ENCODE peak calls at places on chromosomes 11 and 22, in five cellular contexts. One of them, this sample, is unnamed.

GRCh38 chr22:35456757-35457156 is 56.8 kb downstream of the MCM5 start:
- DNase-seq in adrenal gland: no peak
- DNase-seq in right cardiac atrium: no peak
- DNase-seq in naive thymus-derived CD4-positive, alpha-beta T cell: no peak
- DNase-seq in body of pancreas: no peak
- DNase-seq in this sample: no peak

GRCh38 chr11:62883677-62884076 is 3.0 kb downstream of the SLC3A2 start:
- DNase-seq in right cardiac atrium: no peak
- DNase-seq in adrenal gland: no peak
- DNase-seq in body of pancreas: no peak
- DNase-seq in naive thymus-derived CD4-positive, alpha-beta T cell: no peak
- DNase-seq in this sample: no peak

GRCh38 chr11:11218287-11218986 is 134.6 kb downstream of the CSNK2A3 start:
- DNase-seq in body of pancreas: peak; percentile 32
- DNase-seq in right cardiac atrium: peak; percentile 55
- DNase-seq in naive thymus-derived CD4-positive, alpha-beta T cell: no peak
- DNase-seq in adrenal gland: no peak
- DNase-seq in this sample: peak; percentile 24

GRCh38 chr11:95042239-95042638 is 7.0 kb upstream of the KDM4F start:
- DNase-seq in adrenal gland: no peak
- DNase-seq in body of pancreas: no peak
- DNase-seq in right cardiac atrium: no peak
- DNase-seq in naive thymus-derived CD4-positive, alpha-beta T cell: no peak
- DNase-seq in this sample: no peak

GRCh38 chr11:19441752-19442553 is 201.2 kb upstream of the E2F8 start:
- DNase-seq in adrenal gland: peak; percentile 53
- DNase-seq in body of pancreas: peak; percentile 39
- DNase-seq in right cardiac atrium: peak; percentile 81
- DNase-seq in naive thymus-derived CD4-positive, alpha-beta T cell: no peak
- DNase-seq in this sample: no peak

GRCh38 chr11:118287006-118287405 is 17.5 kb upstream of the CD3E start:
- DNase-seq in body of pancreas: no peak
- DNase-seq in right cardiac atrium: no peak
- DNase-seq in naive thymus-derived CD4-positive, alpha-beta T cell: no peak
- DNase-seq in adrenal gland: no peak
- DNase-seq in this sample: no peak

GRCh38 chr11:2526808-2527381 is 82.1 kb downstream of the KCNQ1 start:
- DNase-seq in naive thymus-derived CD4-positive, alpha-beta T cell: peak; percentile 27
- DNase-seq in adrenal gland: peak; percentile 71
- DNase-seq in body of pancreas: peak; percentile 16
- DNase-seq in right cardiac atrium: peak; percentile 51
- DNase-seq in this sample: peak; percentile 32

GRCh38 chr11:74877132-74877531 is 71.8 kb downstream of the XRRA1 start:
- DNase-seq in adrenal gland: no peak
- DNase-seq in right cardiac atrium: no peak
- DNase-seq in body of pancreas: no peak
- DNase-seq in naive thymus-derived CD4-positive, alpha-beta T cell: no peak
- DNase-seq in this sample: no peak

GRCh38 chr11:95575517-95575916 is 214.1 kb downstream of the FAM76B start:
- DNase-seq in naive thymus-derived CD4-positive, alpha-beta T cell: no peak
- DNase-seq in body of pancreas: no peak
- DNase-seq in adrenal gland: no peak
- DNase-seq in right cardiac atrium: no peak
- DNase-seq in this sample: no peak

GRCh38 chr11:100562102-100562501 is 125.0 kb upstream of the ARHGAP42 start:
- DNase-seq in naive thymus-derived CD4-positive, alpha-beta T cell: no peak
- DNase-seq in right cardiac atrium: no peak
- DNase-seq in adrenal gland: no peak
- DNase-seq in body of pancreas: no peak
- DNase-seq in this sample: no peak

DNA sequence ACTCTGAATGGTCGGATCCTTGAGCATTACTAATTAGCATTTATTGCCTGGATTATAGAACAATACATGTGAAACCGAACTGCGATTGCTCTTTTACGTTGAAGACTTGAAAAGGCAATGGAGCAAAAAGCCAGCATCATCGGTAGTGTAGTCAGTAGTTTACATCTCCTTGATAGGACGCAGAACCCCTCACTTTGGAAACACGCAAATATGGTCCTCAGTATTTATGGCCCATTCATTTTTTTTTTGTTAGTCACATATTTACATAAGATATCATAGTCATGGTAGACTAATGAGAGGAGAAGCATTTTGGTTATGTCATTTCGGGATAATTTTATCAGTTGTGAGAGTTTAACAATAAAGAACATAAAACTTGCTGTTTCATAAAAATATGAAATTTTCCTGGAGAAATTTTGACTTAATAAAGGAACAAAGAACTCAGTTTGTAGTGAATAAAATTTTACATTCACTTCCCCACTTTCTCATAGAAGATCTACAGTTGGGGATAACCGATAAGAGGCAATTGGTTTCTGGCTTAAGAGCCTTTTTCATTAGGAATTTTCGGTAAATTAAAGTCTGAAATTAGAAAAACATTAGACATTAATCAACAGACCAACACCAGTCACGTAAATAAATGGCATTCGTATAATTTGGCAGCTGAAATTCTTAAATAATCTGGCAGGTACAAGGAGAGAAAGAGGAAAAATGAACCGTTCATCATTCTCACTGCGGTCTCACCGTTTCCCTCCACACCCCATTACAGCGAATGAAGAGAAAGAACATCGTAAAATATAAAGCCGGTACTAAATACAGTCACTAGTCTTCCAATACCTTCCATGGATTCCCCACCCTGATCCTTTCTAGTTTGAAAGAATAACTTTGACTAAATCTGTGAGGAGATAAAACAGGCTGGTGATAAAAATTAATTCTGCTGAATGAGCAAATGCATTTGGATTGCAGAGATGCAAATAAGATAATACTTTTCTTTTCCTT is 19.8 kb downstream of the BLID start:
- DNase-seq in body of pancreas: no peak
- DNase-seq in adrenal gland: no peak
- DNase-seq in right cardiac atrium: no peak
- DNase-seq in naive thymus-derived CD4-positive, alpha-beta T cell: no peak
- DNase-seq in this sample: no peak
- H3K27ac ChIP-seq in body of pancreas: peak overlapping the region; percentile 23
- H3K27ac ChIP-seq in adrenal gland: no peak overlapping the region
- H3K27ac ChIP-seq in right cardiac atrium: peak overlapping the region; percentile 17
- H3K27ac ChIP-seq in naive thymus-derived CD4-positive, alpha-beta T cell: no peak overlapping the region
- H3K27ac ChIP-seq in this sample: peak overlapping the region; percentile 78

GRCh38 chr22:17816649-17817048 is 42.4 kb upstream of the BID start:
- DNase-seq in adrenal gland: no peak
- DNase-seq in naive thymus-derived CD4-positive, alpha-beta T cell: no peak
- DNase-seq in body of pancreas: no peak
- DNase-seq in right cardiac atrium: no peak
- DNase-seq in this sample: no peak
- H3K4me1 ChIP-seq in adrenal gland: no peaks in the 10 kb centered on the region
- H3K4me1 ChIP-seq in naive thymus-derived CD4-positive, alpha-beta T cell: no peaks in the 10 kb centered on the region
- H3K4me1 ChIP-seq in body of pancreas: no peaks in the 10 kb centered on the region
- H3K4me1 ChIP-seq in right cardiac atrium: no peaks in the 10 kb centered on the region
- H3K4me1 ChIP-seq in this sample: no peaks in the 10 kb centered on the region

GRCh38 chr22:31530816-31531180 is 34.5 kb downstream of the SFI1 start:
- DNase-seq in naive thymus-derived CD4-positive, alpha-beta T cell: no peak
- DNase-seq in adrenal gland: no peak
- DNase-seq in body of pancreas: no peak
- DNase-seq in right cardiac atrium: no peak
- DNase-seq in this sample: no peak
- H3K27ac ChIP-seq in naive thymus-derived CD4-positive, alpha-beta T cell: no peak overlapping the region
- H3K27ac ChIP-seq in adrenal gland: peak overlapping the region; percentile 42
- H3K27ac ChIP-seq in body of pancreas: peak overlapping the region; percentile 61
- H3K27ac ChIP-seq in right cardiac atrium: no peak overlapping the region
- H3K27ac ChIP-seq in this sample: no peak overlapping the region

DNA sequence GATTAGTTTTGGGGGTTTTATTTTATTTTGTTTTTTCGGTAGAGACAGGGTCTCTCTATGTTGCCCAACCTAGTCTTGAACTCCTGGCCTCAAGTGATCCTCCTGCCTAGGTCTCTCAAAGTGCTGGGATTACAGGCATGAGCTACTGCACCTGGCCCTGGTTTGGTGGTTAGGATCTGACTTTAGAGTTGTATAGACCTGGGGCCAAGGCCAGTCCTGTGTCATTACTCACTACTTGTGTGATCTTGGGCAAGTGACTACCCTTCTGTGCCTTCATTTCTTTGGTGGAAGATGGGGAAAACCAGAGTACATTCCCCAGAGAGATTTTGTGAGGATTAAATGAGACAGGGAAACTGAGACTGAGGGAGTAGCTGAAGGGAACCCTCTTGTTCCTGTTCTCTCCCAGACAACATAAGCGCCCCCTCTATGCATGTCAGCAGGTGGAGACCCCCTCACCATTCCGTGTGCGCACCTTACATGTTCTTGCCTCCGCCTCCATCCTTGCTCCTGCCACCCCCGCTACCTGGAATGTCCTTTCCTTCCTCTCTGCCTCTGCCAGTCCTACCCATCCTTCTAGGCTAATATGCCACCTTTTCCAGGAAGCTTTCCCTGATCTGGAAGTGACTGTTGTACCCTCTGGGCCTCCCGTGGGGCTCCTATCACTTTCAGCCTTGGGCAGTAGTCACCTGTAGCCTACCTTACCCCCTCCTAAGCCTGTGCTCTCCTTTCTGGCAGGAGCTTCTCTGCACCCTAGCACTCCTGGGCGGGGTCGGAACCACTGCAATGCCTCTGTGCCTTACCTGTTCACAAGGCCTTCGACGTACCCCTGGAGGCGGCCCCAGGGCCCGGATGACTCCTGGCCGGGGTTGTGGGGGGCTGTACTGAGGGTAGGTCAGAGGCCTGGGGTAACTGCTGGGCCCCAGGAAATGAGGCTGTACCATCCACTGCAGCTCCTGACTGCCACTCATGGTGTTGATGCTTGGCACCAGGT is 3.9 kb downstream of the FOSL1 start:
- DNase-seq in naive thymus-derived CD4-positive, alpha-beta T cell: no peak
- DNase-seq in body of pancreas: no peak
- DNase-seq in right cardiac atrium: no peak
- DNase-seq in adrenal gland: no peak
- DNase-seq in this sample: no peak
- H3K4me1 ChIP-seq in naive thymus-derived CD4-positive, alpha-beta T cell: peaks cover 48% of the 10 kb centered on the region
- H3K4me1 ChIP-seq in body of pancreas: peaks cover 24% of the 10 kb centered on the region
- H3K4me1 ChIP-seq in right cardiac atrium: peaks cover 3% of the 10 kb centered on the region
- H3K4me1 ChIP-seq in adrenal gland: peaks cover 36% of the 10 kb centered on the region
- H3K4me1 ChIP-seq in this sample: peaks cover 30% of the 10 kb centered on the region

DNA sequence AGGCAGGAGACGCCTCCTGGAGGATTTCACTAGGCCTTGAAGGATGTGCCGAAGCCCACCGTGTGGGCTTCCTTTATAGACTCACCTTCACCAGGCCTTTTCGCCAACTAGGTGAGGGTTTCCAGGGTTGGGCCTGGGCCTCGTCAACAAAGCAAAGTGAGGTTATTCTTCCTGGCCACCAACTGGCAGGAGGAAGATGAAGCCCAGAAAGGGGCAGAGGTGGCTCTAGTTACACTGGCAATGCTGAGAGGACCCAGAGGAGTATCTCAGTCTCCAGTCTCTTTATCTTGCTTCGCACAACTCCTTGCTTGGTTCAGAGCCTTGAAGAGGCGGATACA is 400 bp upstream of the RELT start:
- DNase-seq in adrenal gland: no peak
- DNase-seq in naive thymus-derived CD4-positive, alpha-beta T cell: no peak
- DNase-seq in right cardiac atrium: no peak
- DNase-seq in body of pancreas: no peak
- DNase-seq in this sample: no peak
- H3K27ac ChIP-seq in adrenal gland: peak overlapping the region; percentile 17
- H3K27ac ChIP-seq in naive thymus-derived CD4-positive, alpha-beta T cell: peak overlapping the region; percentile 92
- H3K27ac ChIP-seq in right cardiac atrium: peak overlapping the region; percentile 70
- H3K27ac ChIP-seq in body of pancreas: peak overlapping the region; percentile 66
- H3K27ac ChIP-seq in this sample: peak overlapping the region; percentile 85

DNA sequence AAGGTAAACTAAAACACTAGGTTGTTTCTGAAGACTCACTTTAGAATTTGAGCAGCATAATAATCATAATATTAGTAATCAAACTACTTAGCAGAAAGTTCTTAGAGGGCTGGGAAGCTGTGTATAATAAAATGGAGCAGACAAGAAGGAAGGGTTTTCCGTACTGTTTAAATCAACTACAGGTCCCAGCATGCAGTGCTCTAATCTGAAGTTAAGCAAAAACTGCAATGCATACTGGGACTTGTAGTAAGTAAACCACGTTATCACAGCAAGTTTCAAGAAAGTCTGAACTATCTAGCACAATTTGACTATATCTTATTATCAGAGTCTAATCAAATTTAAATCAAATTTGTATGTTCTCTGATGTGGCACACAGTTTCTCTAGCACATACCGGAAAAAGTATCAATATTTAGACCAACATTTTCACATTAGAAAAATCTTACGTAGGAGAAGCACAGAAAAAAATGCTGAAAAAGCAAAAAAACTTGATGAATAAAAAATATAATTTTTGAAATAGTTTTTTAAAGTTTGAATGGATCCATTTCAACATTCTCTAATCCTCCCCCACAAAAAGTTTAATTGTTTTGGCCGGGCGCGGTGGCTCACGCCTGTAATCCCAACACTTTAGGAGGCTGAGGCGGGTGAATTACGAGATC is 8.2 kb downstream of the PHF21A start:
- DNase-seq in naive thymus-derived CD4-positive, alpha-beta T cell: no peak
- DNase-seq in body of pancreas: peak; percentile 26
- DNase-seq in adrenal gland: no peak
- DNase-seq in right cardiac atrium: no peak
- DNase-seq in this sample: peak; percentile 67
- H3K4me1 ChIP-seq in naive thymus-derived CD4-positive, alpha-beta T cell: peaks cover 23% of the 10 kb centered on the region
- H3K4me1 ChIP-seq in body of pancreas: peaks cover 49% of the 10 kb centered on the region
- H3K4me1 ChIP-seq in adrenal gland: peaks cover 22% of the 10 kb centered on the region
- H3K4me1 ChIP-seq in right cardiac atrium: peaks cover 3% of the 10 kb centered on the region
- H3K4me1 ChIP-seq in this sample: peaks cover 37% of the 10 kb centered on the region

This sample was measured in testis.